ENCODE peak calls at places on chromosomes 3 and 15, in eight cellular contexts. Q is stomach, D is A549, J is sigmoid colon, F is suprapubic skin, M is SK-N-SH, G is GM12878, N is H1. C is an unnamed sample.

GRCh38 chr3:133937756-133938601 is 42.3 kb upstream of the RAB6B start:
- DNase-seq in Q (peak; percentile 18), D (no peak), J (peak; percentile 36), F (peak; percentile 75), M (no peak), G (no peak), N (peak; percentile 40), C (peak; percentile 43)

GRCh38 chr3:150114873-150115570 is 144.3 kb upstream of the PFN2 start:
- DNase-seq in Q (no peak), D (no peak), J (no peak), F (no peak), M (no peak), G (peak; percentile 69), N (no peak), C (no peak)

GRCh38 chr3:63955830-63956545 is 43.8 kb upstream of the SCAANT1 start:
- DNase-seq in Q (no peak), D (no peak), J (no peak), F (no peak), M (no peak), G (no peak), N (no peak), C (no peak)

GRCh38 chr3:149018247-149018646 is 26.9 kb downstream of the GYG1 start:
- DNase-seq in Q (no peak), D (no peak), J (no peak), F (no peak), M (no peak), G (no peak), N (no peak), C (no peak)

GRCh38 chr15:74642724-74643367 is 27.2 kb downstream of the CLK3 start:
- DNase-seq in Q (peak; percentile 61), D (no peak), J (no peak), F (no peak), M (no peak), G (no peak), N (no peak), C (no peak)

GRCh38 chr3:169522595-169523529 is 140.7 kb downstream of the MECOM start:
- DNase-seq in Q (no peak), D (no peak), J (no peak), F (no peak), M (no peak), G (no peak), N (no peak), C (no peak)

GRCh38 chr3:189937302-189938255 is 183.1 kb downstream of the P3H2 start:
- DNase-seq in Q (peak; percentile 47), D (peak; percentile 38), J (no peak), F (no peak), M (no peak), G (no peak), N (no peak), C (no peak)

GRCh38 chr3:89467886-89468479 is 360.6 kb downstream of the EPHA3 start:
- DNase-seq in Q (no peak), D (no peak), J (no peak), F (no peak), M (no peak), G (no peak), N (no peak), C (no peak)

GRCh38 chr15:82044373-82045178 is 1.2 kb downstream of the MEX3B start:
- DNase-seq in Q (no peak), D (peak; percentile 27), J (peak; percentile 79), F (peak; percentile 81), M (peak; percentile 82), G (no peak), N (peak; percentile 79), C (peak; percentile 38)

GRCh38 chr3:58120075-58120812 is 90.5 kb downstream of the DNASE1L3 start:
- DNase-seq in Q (peak; percentile 77), D (no peak), J (no peak), F (no peak), M (no peak), G (no peak), N (no peak), C (no peak)

GRCh38 chr3:61634678-61635077 is 73.3 kb downstream of the PTPRG start:
- DNase-seq in Q (no peak), D (no peak), J (no peak), F (no peak), M (no peak), G (no peak), N (no peak), C (no peak)

GRCh38 chr15:37480482-37480881 is 380.1 kb upstream of the MEIS2 start:
- DNase-seq in Q (no peak), D (no peak), J (no peak), F (no peak), M (no peak), G (no peak), N (no peak), C (no peak)

GRCh38 chr3:146416366-146416765 is 53.0 kb downstream of the PLSCR2 start:
- DNase-seq in Q (no peak), D (no peak), J (no peak), F (no peak), M (no peak), G (no peak), N (no peak), C (no peak)

GRCh38 chr3:40310690-40311089 is 1.2 kb downstream of the EIF1B start:
- DNase-seq in Q (no peak), D (no peak), J (no peak), F (no peak), M (no peak), G (no peak), N (no peak), C (no peak)

GRCh38 chr3:34449305-34449704 is 650.9 kb downstream of the PDCD6IP start:
- DNase-seq in Q (no peak), D (no peak), J (no peak), F (no peak), M (no peak), G (no peak), N (no peak), C (no peak)

GRCh38 chr15:28871168-28871567 is 14.6 kb upstream of the APBA2 start:
- DNase-seq in Q (no peak), D (no peak), J (no peak), F (no peak), M (no peak), G (no peak), N (no peak), C (no peak)
- TF ChIP-seq CTCF in Q (no peak), D (no peak), J (no peak), F (no peak), M (no peak), G (no peak), N (no peak), C (no peak)

DNA sequence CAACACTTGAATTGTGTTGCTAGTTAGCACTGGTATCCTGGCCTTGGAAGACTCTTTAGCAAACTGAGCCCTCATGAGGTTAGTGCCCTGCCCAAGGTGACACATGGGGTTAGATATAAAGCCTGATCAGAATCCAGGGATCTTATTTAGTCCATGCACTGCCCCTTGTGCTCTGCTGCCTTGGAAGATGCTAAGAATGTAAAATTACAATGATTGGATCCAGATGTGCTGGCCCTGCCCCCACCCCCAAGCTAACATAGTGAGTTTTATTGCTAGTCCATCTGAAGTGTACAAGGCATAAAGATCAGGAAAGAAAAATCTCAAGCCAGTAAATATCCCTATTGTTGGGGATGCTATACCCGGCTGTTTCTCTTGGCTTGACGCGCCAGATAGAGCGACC is 248.1 kb upstream of the C2CD4B start:
- DNase-seq in Q (no peak), D (no peak), J (no peak), F (no peak), M (peak; percentile 37), G (no peak), N (no peak), C (no peak)
- H3K4me3 ChIP-seq in Q (no peak overlapping the region), D (no peak overlapping the region), J (no peak overlapping the region), F (no peak overlapping the region), M (no peak overlapping the region), G (no peak overlapping the region), N (no peak overlapping the region), C (no peak overlapping the region)

GRCh38 chr15:48630245-48630644 is 15.3 kb downstream of the FBN1 start:
- DNase-seq in Q (no peak), D (no peak), J (no peak), F (no peak), M (no peak), G (no peak), N (no peak), C (no peak)

GRCh38 chr15:48624700-48625099 is 20.8 kb downstream of the FBN1 start:
- DNase-seq in Q (no peak), D (no peak), J (no peak), F (no peak), M (no peak), G (no peak), N (no peak), C (no peak)

GRCh38 chr15:48625126-48625525 is 20.4 kb downstream of the FBN1 start:
- DNase-seq in Q (no peak), D (no peak), J (no peak), F (no peak), M (no peak), G (no peak), N (no peak), C (no peak)

GRCh38 chr15:48628832-48629231 is 16.7 kb downstream of the FBN1 start:
- DNase-seq in Q (no peak), D (no peak), J (no peak), F (no peak), M (no peak), G (no peak), N (no peak), C (no peak)

DNA sequence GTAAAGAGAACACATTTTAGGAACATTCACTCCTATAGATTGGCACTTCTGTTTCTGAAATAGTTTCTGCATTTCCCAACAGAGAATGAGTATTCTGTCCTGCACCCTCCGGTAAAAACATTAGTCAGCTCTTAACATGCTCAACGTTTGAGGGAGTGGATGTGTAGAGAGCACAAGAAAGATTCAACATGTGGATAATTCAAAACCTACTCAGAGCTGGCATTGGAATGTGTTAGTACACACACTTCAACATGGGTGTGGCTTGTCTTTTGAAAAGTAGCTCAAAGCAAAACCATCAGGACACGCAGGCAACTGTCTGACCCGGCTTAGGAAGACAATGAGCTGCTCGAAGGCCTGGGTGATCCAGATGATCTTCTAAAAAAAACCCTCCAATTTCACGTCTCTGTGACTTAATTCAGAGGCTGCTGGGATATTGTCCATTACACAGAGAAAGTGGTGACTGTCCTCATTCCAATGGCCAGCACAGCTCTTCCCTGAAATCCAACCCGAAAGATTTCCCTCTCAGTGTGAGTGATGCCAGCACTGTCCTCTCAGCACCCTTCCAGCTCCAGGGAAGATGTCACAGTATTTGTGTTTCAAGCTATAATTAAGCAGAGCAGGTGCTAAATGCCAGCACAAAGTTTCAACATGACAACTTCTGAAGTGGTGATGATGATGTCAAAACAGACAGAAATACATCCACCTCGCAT is 18.1 kb downstream of the FBN1 start:
- DNase-seq in Q (no peak), D (no peak), J (no peak), F (no peak), M (no peak), G (no peak), N (no peak), C (no peak)
- TF ChIP-seq EP300 in Q (no peak), D (no peak), J (no peak), F (no peak), M (no peak), G (no peak), N (no peak), C (no peak)

GRCh38 chr15:41971089-41971892 is 1.1 kb downstream of the EHD4 start:
- DNase-seq in Q (peak; percentile 70), D (peak; percentile 38), J (peak; percentile 79), F (peak; percentile 80), M (peak; percentile 72), G (peak; percentile 89), N (no peak), C (peak; percentile 43)
- TF ChIP-seq CTCF in Q (peak; percentile 2), D (no peak), J (no peak), F (no peak), M (no peak), G (no peak), N (no peak), C (no peak)

C was measured in tibial nerve.